ENCODE peak calls at places on chromosome 17, in six cellular contexts. X is vagina, O is natural killer cell, G is progenitor cell of endocrine pancreas, K is GM23338, S is cardiac muscle cell. Q is an unnamed sample.

GRCh38 chr17:7204828-7205461 is 14.7 kb downstream of the DLG4 start:
- DNase-seq in X (no peak), O (peak; percentile 93), G (peak; percentile 86), K (peak; percentile 99), S (peak; percentile 96), Q (peak; percentile 98)

GRCh38 chr17:42804918-42805367 is 6.3 kb downstream of the CNTD1 start:
- DNase-seq in X (no peak), O (no peak), G (no peak), K (no peak), S (no peak), Q (no peak)

GRCh38 chr17:45016823-45017222 is 34.6 kb downstream of the DCAKD start:
- DNase-seq in X (no peak), O (no peak), G (no peak), K (peak; percentile 74), S (no peak), Q (no peak)

GRCh38 chr17:7499161-7499560 is 15.0 kb downstream of the POLR2A start:
- DNase-seq in X (no peak), O (no peak), G (no peak), K (no peak), S (no peak), Q (no peak)

GRCh38 chr17:7263071-7263800 is 958 bp upstream of the CLDN7 start:
- DNase-seq in X (peak; percentile 83), O (no peak), G (peak; percentile 54), K (peak; percentile 97), S (no peak), Q (no peak)

GRCh38 chr17:3687949-3688614 is 7.9 kb downstream of the P2RX5 start:
- DNase-seq in X (no peak), O (no peak), G (no peak), K (peak; percentile 65), S (peak; percentile 13), Q (no peak)

GRCh38 chr17:78676415-78677302 is 99.5 kb upstream of the DNAH17 start:
- DNase-seq in X (no peak), O (no peak), G (no peak), K (no peak), S (no peak), Q (no peak)

GRCh38 chr17:65783845-65784334 is 222.4 kb upstream of the AXIN2 start:
- DNase-seq in X (no peak), O (no peak), G (no peak), K (no peak), S (no peak), Q (no peak)

GRCh38 chr17:47776330-47777197 is 43.5 kb downstream of the TBX21 start:
- DNase-seq in X (no peak), O (no peak), G (no peak), K (peak; percentile 66), S (peak; percentile 57), Q (peak; percentile 31)

DNA sequence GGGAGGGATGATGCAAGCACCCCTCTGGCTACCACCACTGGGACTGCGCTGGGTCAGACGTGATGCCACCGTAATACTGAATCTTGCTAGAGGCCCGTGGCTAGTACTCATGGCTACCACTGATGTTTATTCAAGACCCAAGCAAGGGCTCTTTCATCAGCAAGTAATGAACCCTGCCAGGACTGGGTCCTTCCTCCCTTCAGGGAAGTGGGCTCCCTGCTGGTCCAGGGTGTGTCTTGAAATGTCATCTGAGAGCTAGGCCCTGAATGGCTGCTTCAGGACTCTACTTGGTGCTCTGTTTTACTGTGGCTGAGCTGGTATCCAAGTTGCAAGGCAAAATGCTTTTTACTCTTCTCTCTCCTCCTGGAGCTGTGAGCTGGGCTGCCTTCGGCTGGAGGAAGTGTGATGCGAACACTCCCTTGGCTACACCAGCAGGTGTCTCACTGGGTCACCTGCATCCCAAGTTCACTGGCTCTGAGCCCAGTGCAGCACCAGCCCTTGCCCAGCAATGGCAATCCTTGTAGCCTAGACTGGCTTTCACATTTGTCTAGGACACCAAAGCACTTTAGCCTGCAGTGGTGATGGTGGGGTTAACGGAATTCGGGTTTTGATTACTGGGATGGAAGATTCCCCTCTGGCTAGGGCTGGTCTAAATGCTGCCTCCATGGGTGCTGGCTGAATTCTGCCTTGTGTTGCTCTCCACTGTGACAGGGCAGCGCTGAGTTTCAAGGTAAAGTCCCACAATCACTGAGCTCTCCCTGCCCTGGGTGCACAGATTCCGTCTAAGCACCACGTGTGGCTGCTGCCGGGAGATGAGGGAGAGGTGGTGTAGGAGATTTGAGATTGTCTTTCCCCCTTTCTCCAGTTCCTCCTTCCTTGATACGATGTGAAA is 98.6 kb downstream of the USP22 start:
- DNase-seq in X (no peak), O (no peak), G (peak; percentile 19), K (peak; percentile 87), S (peak; percentile 49), Q (no peak)
- TF ChIP-seq CTCF in X (no peak), O (no peak), G (peak; percentile 56), K (peak; percentile 80), S (no peak), Q (peak; percentile 11)

GRCh38 chr17:2510559-2510958 is 1.1 kb downstream of the METTL16 start:
- DNase-seq in X (no peak), O (no peak), G (no peak), K (no peak), S (no peak), Q (no peak)
- TF ChIP-seq CTCF in X (no peak), O (no peak), G (no peak), K (no peak), S (no peak), Q (no peak)

DNA sequence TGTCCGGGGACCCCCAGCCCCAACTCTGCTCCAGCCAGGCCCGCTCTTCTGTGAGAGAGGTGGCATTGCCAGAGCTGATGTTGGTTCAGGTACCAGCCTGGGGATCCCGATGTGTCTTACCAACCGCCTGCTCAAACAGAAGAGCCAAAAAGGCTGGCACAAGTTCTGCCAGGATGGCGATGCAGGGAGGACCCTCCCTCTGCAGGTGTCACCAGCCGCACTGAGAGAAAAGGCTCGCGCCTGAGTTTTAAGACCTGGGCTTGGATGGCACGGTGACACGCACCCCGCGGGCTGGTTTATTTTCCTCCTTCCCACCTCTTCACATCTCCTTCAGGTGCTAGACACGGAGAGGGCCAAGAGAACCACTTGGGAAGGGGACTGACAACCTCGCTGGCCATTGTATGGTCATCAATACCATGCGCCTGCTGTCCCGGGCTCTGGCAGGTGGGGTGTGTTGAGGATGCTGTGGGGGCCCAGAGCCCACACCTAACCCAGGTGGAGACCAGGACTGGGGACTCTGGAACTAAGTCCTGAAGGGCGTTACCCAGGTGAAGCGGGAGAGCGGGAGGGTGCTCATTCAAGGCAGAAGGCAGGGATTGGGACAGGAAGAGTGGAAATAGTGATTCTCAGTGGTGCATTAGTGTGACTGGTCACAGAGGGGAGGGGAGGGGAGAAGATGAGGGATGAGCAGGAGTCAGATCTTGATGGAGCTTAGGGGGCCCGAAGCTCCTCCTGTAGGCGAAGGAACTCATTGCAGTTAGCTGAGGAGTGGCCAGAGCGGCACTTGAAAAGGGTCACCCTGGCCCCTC is 16.3 kb downstream of the FOXJ1 start:
- DNase-seq in X (peak; percentile 79), O (no peak), G (no peak), K (peak; percentile 80), S (no peak), Q (peak; percentile 37)
- TF ChIP-seq CTCF in X (no peak), O (no peak), G (peak; percentile 38), K (peak; percentile 61), S (peak; percentile 41), Q (peak; percentile 27)

DNA sequence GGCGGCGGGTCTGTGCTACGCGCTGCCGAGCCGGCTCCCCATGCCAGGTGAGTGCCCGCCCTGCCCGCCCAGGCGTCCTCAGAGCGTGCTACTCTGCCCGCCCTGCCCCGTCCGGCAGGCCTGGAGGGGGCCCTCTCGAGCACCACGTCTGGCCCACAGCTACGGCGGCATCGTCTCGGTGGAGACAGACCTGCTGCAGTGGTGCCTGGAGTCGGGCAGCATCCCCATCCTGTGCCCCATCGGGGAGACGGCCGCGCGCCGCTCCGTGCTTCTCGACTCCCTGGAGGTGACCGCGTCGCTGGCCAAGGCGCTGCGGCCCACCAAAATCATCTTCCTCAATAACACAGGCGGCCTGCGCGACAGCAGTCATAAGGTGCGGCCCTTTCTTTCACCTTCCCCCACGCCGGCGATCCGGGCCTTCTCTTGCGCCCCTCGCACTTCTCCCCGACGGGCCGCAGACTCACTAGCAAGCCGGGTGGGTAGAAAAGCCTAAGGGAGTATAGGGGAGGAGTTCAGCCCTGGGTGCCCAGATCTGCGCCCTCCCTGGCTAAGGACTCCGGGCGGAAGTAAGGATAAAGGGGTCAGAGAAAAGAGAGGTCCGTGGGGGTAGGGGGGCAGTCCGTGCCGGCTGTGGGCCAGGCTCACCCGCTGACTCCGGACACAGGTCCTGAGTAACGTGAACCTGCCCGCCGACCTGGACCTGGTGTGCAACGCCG is 1.6 kb downstream of the NAGS start:
- DNase-seq in X (no peak), O (peak; percentile 32), G (no peak), K (peak; percentile 77), S (peak; percentile 35), Q (no peak)
- TF ChIP-seq CTCF in X (no peak), O (no peak), G (peak; percentile 17), K (peak; percentile 67), S (peak; percentile 15), Q (no peak)

GRCh38 chr17:69067274-69068047 is 6.7 kb upstream of the ABCA9 start:
- DNase-seq in X (no peak), O (no peak), G (no peak), K (peak; percentile 26), S (no peak), Q (no peak)
- TF ChIP-seq CTCF in X (no peak), O (no peak), G (no peak), K (no peak), S (no peak), Q (no peak)

GRCh38 chr17:40061532-40062038 is 1.2 kb upstream of the THRA start:
- DNase-seq in X (no peak), O (no peak), G (no peak), K (no peak), S (no peak), Q (no peak)
- TF ChIP-seq CTCF in X (no peak), O (no peak), G (no peak), K (no peak), S (no peak), Q (no peak)

GRCh38 chr17:63436523-63437110 is 9.5 kb downstream of the CYB561 start:
- DNase-seq in X (no peak), O (no peak), G (no peak), K (peak; percentile 63), S (no peak), Q (no peak)
- TF ChIP-seq CTCF in X (no peak), O (no peak), G (no peak), K (peak; percentile 77), S (peak; percentile 26), Q (peak; percentile 20)